ENCODE peak calls at places on chromosomes 4 and X, in six cellular contexts. P, J, D, Z, E and O are unnamed samples.

GRCh38 chr4:146132445-146132844 is 43.1 kb upstream of the LSM6 start:
- DNase-seq in J (peak; percentile 10), E (no peak), P (no peak), Z (no peak), D (no peak), O (no peak)

GRCh38 chr4:74112399-74113090 is 13.6 kb upstream of the CXCL2 start:
- DNase-seq in Z (no peak), P (peak; percentile 61), D (no peak), J (peak; percentile 40), E (no peak), O (no peak)

GRCh38 chrX:53481093-53481492 is 46.9 kb upstream of the HSD17B10 start:
- DNase-seq in J (no peak), E (no peak), Z (no peak), P (no peak), D (no peak), O (peak; percentile 32)

GRCh38 chrX:129523076-129524055 is at the start of gene SMARCA1:
- DNase-seq in D (peak; percentile 46), P (peak; percentile 63), E (peak; percentile 9), Z (no peak), J (peak; percentile 79), O (peak; percentile 63)

GRCh38 chr4:84493092-84493850 is 5.8 kb downstream of the NKX6-1 start:
- DNase-seq in D (no peak), Z (no peak), E (no peak), J (peak; percentile 55), P (peak; percentile 10), O (peak; percentile 77)

GRCh38 chrX:106437407-106437806 is 174.4 kb upstream of the RADX start:
- DNase-seq in J (no peak), P (no peak), E (no peak), D (no peak), Z (no peak), O (no peak)

GRCh38 chrX:108468486-108468885 is 28.8 kb downstream of the COL4A5 start:
- DNase-seq in P (peak; percentile 71), J (peak; percentile 29), Z (no peak), D (no peak), E (no peak), O (no peak)

GRCh38 chrX:118694628-118695027 is 32.8 kb upstream of the IL13RA1 start:
- DNase-seq in Z (no peak), E (no peak), P (no peak), J (no peak), D (no peak), O (no peak)

GRCh38 chr4:80307183-80307735 is 28.3 kb upstream of the CFAP299 start:
- DNase-seq in D (no peak), Z (no peak), P (peak; percentile 41), E (no peak), J (peak; percentile 59), O (no peak)

GRCh38 chrX:10098235-10098819 is 58.4 kb upstream of the CLCN4 start:
- DNase-seq in D (no peak), J (no peak), P (no peak), E (no peak), Z (no peak), O (no peak)

GRCh38 chr4:17085416-17085815 is 187.0 kb upstream of the LDB2 start:
- DNase-seq in J (no peak), P (no peak), Z (no peak), D (no peak), E (no peak), O (no peak)

GRCh38 chr4:17082186-17082585 is 183.7 kb upstream of the LDB2 start:
- DNase-seq in J (no peak), D (no peak), E (no peak), P (no peak), Z (no peak), O (no peak)

GRCh38 chr4:17077105-17077504 is 178.7 kb upstream of the LDB2 start:
- DNase-seq in Z (no peak), P (no peak), D (no peak), E (no peak), J (no peak), O (peak; percentile 34)

DNA sequence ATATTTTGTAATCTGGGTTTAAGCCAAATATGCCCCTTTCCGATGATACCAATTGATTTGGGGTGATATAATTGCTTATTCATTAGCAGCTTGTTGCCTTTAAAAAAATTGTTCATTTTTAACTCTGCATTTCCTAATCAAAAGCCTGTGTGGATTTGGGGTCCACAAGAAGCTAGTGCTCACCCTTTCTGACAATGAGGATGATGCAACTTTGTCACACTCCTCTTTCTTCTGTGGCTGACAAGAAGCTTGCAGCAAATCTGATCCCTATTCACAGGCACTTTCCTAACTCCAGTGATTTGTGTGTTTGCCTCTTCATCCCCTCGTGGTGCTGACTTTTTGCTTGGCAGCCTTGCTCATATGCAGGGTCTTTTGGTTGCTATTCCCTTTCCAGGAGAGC is 182.7 kb upstream of the LDB2 start:
- DNase-seq in D (no peak), E (no peak), J (no peak), Z (no peak), P (no peak), O (no peak)
- H4K91ac ChIP-seq in D (no peak overlapping the region), E (no peak overlapping the region), J (no peak overlapping the region), Z (no peak overlapping the region), P (peak overlapping the region; percentile 4), O (no peak overlapping the region)

DNA sequence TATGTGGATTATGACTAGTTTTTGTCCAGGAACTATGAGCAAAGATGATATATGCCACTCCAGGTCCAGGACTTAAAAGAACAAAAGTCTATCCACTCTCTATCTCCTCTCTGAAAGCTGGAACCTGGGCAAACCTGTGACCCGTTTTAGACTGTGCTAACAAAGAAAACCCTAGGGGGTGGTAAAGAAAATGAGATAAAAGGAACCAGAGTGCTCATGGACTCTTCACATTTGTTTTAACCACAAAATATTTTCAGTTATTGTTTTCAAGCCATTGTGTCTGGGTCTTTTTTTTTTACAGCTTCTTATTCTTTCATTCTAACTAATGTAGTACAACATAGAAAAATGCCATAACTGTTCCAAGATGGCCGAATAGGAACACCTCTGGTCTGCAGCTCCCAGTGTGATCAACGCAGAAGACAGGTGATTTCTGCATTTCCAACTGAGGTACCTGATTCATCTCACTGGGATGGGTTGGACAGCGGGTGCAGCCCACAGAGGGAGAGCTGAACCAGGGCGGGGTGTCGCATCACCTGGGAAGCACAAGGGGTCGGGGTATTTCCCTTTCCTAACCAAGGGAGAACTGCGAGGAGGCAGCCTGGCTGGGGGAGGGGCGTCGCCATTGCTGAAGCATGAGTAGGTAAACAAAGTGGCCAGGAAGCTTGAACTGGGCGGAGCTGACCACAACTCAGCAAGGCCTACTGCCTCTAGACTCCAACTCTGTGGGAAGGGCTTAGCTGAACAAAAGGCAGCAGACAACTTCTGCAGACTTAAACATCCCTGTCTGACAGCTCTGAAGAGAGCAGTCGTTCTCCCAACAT is 45.1 kb downstream of the CHM start:
- DNase-seq in E (no peak), Z (peak; percentile 56), J (peak; percentile 72), D (peak; percentile 17), P (peak; percentile 60), O (peak; percentile 87)
- H3K9ac ChIP-seq in E (no peak overlapping the region), Z (no peak overlapping the region), J (no peak overlapping the region), D (no peak overlapping the region), P (no peak overlapping the region), O (peak overlapping the region; percentile 49)

GRCh38 chrX:22141061-22141460 is 108.9 kb downstream of the PHEX start:
- DNase-seq in D (no peak), E (no peak), Z (no peak), P (no peak), J (no peak), O (no peak)
- H4K91ac ChIP-seq in D (no peak overlapping the region), E (no peak overlapping the region), Z (no peak overlapping the region), P (no peak overlapping the region), J (no peak overlapping the region), O (no peak overlapping the region)

GRCh38 chrX:15498741-15499140 is 1.9 kb upstream of the BMX start:
- DNase-seq in Z (no peak), J (no peak), E (no peak), P (no peak), D (no peak), O (no peak)

GRCh38 chrX:15493118-15494082 is at the start of gene PIR:
- DNase-seq in E (peak; percentile 77), Z (peak; percentile 59), P (peak; percentile 80), J (peak; percentile 87), D (peak; percentile 66), O (peak; percentile 97)

GRCh38 chrX:15497865-15498264 is 2.7 kb upstream of the BMX start:
- DNase-seq in E (no peak), J (peak; percentile 46), P (peak; percentile 33), Z (no peak), D (peak; percentile 39), O (peak; percentile 72)

GRCh38 chrX:15495801-15496200 is 2.7 kb upstream of the PIR start:
- DNase-seq in P (no peak), Z (no peak), E (no peak), D (no peak), J (no peak), O (no peak)

GRCh38 chrX:15496809-15497208 is 3.7 kb upstream of the PIR start:
- DNase-seq in P (no peak), E (no peak), Z (no peak), J (no peak), D (no peak), O (no peak)
- H3K9ac ChIP-seq in P (no peak overlapping the region), E (no peak overlapping the region), Z (no peak overlapping the region), J (no peak overlapping the region), D (no peak overlapping the region), O (no peak overlapping the region)

GRCh38 chr4:147139455-147140198 is 194.0 kb upstream of the TTC29 start:
- DNase-seq in J (no peak), Z (no peak), E (no peak), D (no peak), P (no peak), O (no peak)
- H4K91ac ChIP-seq in J (no peak overlapping the region), Z (no peak overlapping the region), E (no peak overlapping the region), D (no peak overlapping the region), P (no peak overlapping the region), O (no peak overlapping the region)

GRCh38 chrX:132738951-132739350 is 219.5 kb downstream of the HS6ST2 start:
- DNase-seq in E (no peak), Z (no peak), D (no peak), J (peak; percentile 1), P (no peak), O (no peak)

GRCh38 chrX:132743086-132743485 is 215.3 kb downstream of the HS6ST2 start:
- DNase-seq in Z (no peak), J (no peak), D (no peak), E (no peak), P (no peak), O (peak; percentile 45)

GRCh38 chrX:132741706-132742105 is 216.7 kb downstream of the HS6ST2 start:
- DNase-seq in P (no peak), Z (no peak), D (no peak), E (no peak), J (peak; percentile 7), O (no peak)

GRCh38 chrX:132740316-132741123 is 217.9 kb downstream of the HS6ST2 start:
- DNase-seq in E (no peak), J (peak; percentile 12), P (no peak), D (peak; percentile 74), Z (no peak), O (no peak)

DNA sequence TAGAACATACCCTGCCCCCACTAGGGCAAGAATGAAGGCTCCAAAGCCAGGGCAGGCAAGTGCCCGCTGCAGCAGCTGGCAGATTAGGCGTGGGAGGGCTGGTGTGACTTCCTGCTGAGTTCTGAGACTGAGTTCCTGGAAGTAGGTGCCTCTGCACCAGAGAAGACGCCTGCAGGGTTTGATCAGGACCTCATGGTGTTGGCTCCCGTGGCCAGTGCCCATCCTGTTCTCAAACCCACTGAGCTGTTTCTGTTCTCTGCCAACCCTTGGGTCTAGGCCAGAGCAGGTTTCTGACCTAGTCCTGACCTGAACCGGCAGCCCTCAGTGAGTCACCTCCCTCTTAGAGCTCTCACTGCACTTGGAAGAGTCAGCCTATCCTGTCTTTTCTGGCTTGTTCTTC is 220.7 kb downstream of the HS6ST2 start:
- DNase-seq in E (no peak), D (no peak), P (no peak), Z (no peak), J (no peak), O (no peak)
- H3K9ac ChIP-seq in E (no peak overlapping the region), D (no peak overlapping the region), P (no peak overlapping the region), Z (no peak overlapping the region), J (no peak overlapping the region), O (no peak overlapping the region)